ENCODE peak calls at places on chromosome 1, in six cellular contexts. Z, A, U, I, B and T are unnamed samples.

GRCh38 chr1:167409183-167409582 is 109.1 kb downstream of the CD247 start:
- DNase-seq in A (no peak), I (peak), B (no peak), Z (no peak), U (peak), T (peak)

GRCh38 chr1:17405898-17406759 is 33.3 kb downstream of the RCC2 start:
- DNase-seq in A (peak), Z (peak), U (peak), B (peak), I (peak), T (peak)

GRCh38 chr1:204479387-204480136 is 15.0 kb downstream of the PIK3C2B start:
- DNase-seq in I (no peak), B (no peak), Z (no peak), A (no peak), U (no peak), T (peak)

GRCh38 chr1:205527931-205528330 is 23.5 kb downstream of the CDK18 start:
- DNase-seq in Z (no peak), I (no peak), B (no peak), U (no peak), A (no peak), T (no peak)

GRCh38 chr1:206465951-206466350 is 4.3 kb upstream of the IKBKE start:
- DNase-seq in B (no peak), Z (peak), U (no peak), A (no peak), I (no peak), T (no peak)

GRCh38 chr1:67468066-67468718 is 38.0 kb upstream of the SERBP1 start:
- DNase-seq in A (no peak), B (no peak), Z (no peak), U (no peak), I (no peak), T (no peak)

GRCh38 chr1:110085666-110086065 is 15.2 kb upstream of the ALX3 start:
- DNase-seq in B (no peak), U (no peak), A (no peak), I (no peak), Z (no peak), T (no peak)

GRCh38 chr1:237239248-237239647 is 197.3 kb downstream of the RYR2 start:
- DNase-seq in Z (no peak), I (no peak), U (no peak), B (no peak), A (peak), T (no peak)

GRCh38 chr1:147201276-147201675 is 23.9 kb downstream of the FMO5 start:
- DNase-seq in I (no peak), A (no peak), B (no peak), U (no peak), Z (no peak), T (no peak)

GRCh38 chr1:242178924-242179708 is 180.2 kb upstream of the MAP1LC3C start:
- DNase-seq in Z (no peak), B (no peak), I (no peak), A (peak), U (no peak), T (no peak)

GRCh38 chr1:166507347-166507746 is 331.9 kb upstream of the POGK start:
- DNase-seq in A (no peak), I (no peak), B (no peak), U (no peak), Z (no peak), T (no peak)

GRCh38 chr1:155167166-155168104 is 5.7 kb downstream of the KRTCAP2 start:
- DNase-seq in B (peak), A (no peak), I (peak), U (peak), Z (peak), T (peak)

GRCh38 chr1:245860681-245861552 is 646.2 kb downstream of the SMYD3 start:
- DNase-seq in U (no peak), Z (no peak), B (no peak), A (no peak), I (no peak), T (no peak)

GRCh38 chr1:235131961-235132360 is 3.3 kb upstream of the TOMM20 start:
- DNase-seq in A (no peak), B (no peak), U (no peak), Z (no peak), I (no peak), T (no peak)

GRCh38 chr1:199308349-199308846 is 669.6 kb downstream of the PTPRC start:
- DNase-seq in A (no peak), B (no peak), U (no peak), Z (peak), I (no peak), T (no peak)

GRCh38 chr1:22607154-22607553 is 29.3 kb upstream of the C1QA start:
- DNase-seq in I (no peak), Z (no peak), A (no peak), B (no peak), U (no peak), T (no peak)

GRCh38 chr1:115138973-115139372 is 49.7 kb upstream of the TSPAN2 start:
- DNase-seq in I (peak), Z (peak), B (peak), U (peak), A (peak), T (peak)

GRCh38 chr1:184866991-184867788 is 107.1 kb downstream of the NIBAN1 start:
- DNase-seq in B (peak), Z (peak), U (no peak), I (no peak), A (no peak), T (no peak)

GRCh38 chr1:54604572-54605370 is 18.6 kb downstream of the FAM151A start:
- DNase-seq in B (no peak), A (no peak), I (no peak), U (peak), Z (no peak), T (no peak)

GRCh38 chr1:96234299-96234698 is 487.3 kb upstream of the PTBP2 start:
- DNase-seq in I (peak), Z (no peak), A (no peak), B (no peak), U (no peak), T (peak)

GRCh38 chr1:15797614-15798390 is 9.6 kb downstream of the UQCRHL start:
- DNase-seq in B (no peak), Z (no peak), A (no peak), I (peak), U (no peak), T (no peak)